ENCODE peak calls at places on chromosomes 6 and 20, in five cellular contexts. G is K562, R is HCT116, F is H1, J is GM12878. M is an unnamed sample.

GRCh38 chr6:32484614-32484998 is 44.9 kb downstream of the HLA-DRA start:
- DNase-seq in G (peak), F (no peak), R (no peak), J (no peak), M (no peak)

GRCh38 chr6:169832247-169832948 is 81.0 kb downstream of the ERMARD start:
- DNase-seq in R (no peak), J (no peak), G (no peak), F (no peak), M (peak)

GRCh38 chr6:12232339-12232738 is 57.8 kb upstream of the EDN1 start:
- DNase-seq in J (peak), G (no peak), F (no peak), R (no peak), M (no peak)

GRCh38 chr6:155418017-155418749 is 37.5 kb downstream of the NOX3 start:
- DNase-seq in R (no peak), G (no peak), J (peak), F (no peak), M (no peak)

GRCh38 chr6:10962673-10963072 is 75.8 kb downstream of the SYCP2L start:
- DNase-seq in F (no peak), J (no peak), G (no peak), R (no peak), M (no peak)

GRCh38 chr6:113690255-113690956 is 166.7 kb upstream of the MARCKS start:
- DNase-seq in J (peak), F (no peak), G (no peak), R (no peak), M (peak)

GRCh38 chr6:11606287-11606686 is 68.7 kb downstream of the TMEM170B start:
- DNase-seq in G (no peak), F (no peak), R (no peak), J (no peak), M (no peak)

GRCh38 chr20:50052952-50053789 is 59.8 kb downstream of the UBE2V1 start:
- DNase-seq in F (no peak), R (no peak), J (no peak), G (no peak), M (no peak)

GRCh38 chr6:104558746-104559145 is 301.0 kb downstream of the HACE1 start:
- DNase-seq in R (no peak), G (no peak), F (no peak), J (no peak), M (no peak)

GRCh38 chr6:162260024-162260423 is 467.5 kb downstream of the PRKN start:
- DNase-seq in F (no peak), G (no peak), J (no peak), R (no peak), M (no peak)

GRCh38 chr20:54433653-54434052 is 41.7 kb upstream of the DOK5 start:
- DNase-seq in F (no peak), G (no peak), J (no peak), R (no peak), M (no peak)

GRCh38 chr20:62723768-62724420 is 15.3 kb downstream of the NTSR1 start:
- DNase-seq in R (no peak), G (no peak), F (no peak), J (no peak), M (no peak)

GRCh38 chr6:167898673-167899311 is 72.1 kb downstream of the AFDN start:
- DNase-seq in G (no peak), F (no peak), R (no peak), J (no peak), M (peak)

GRCh38 chr6:30626484-30627366 is at the start of gene ATAT1:
- DNase-seq in F (peak), G (peak), J (peak), R (peak), M (peak)

GRCh38 chr20:4082406-4083102 is 67.2 kb upstream of the RNF24 start:
- DNase-seq in G (peak), J (peak), F (no peak), R (no peak), M (peak)

GRCh38 chr6:43978473-43979360 is 148.5 kb downstream of the MRPL14 start:
- DNase-seq in G (no peak), F (peak), R (no peak), J (no peak), M (no peak)

GRCh38 chr6:13573669-13574110 is 711 bp upstream of the SIRT5 start:
- DNase-seq in F (no peak), G (peak), J (no peak), R (peak), M (peak)

GRCh38 chr20:45545754-45546453 is 1.3 kb downstream of the EPPIN start:
- DNase-seq in F (peak), J (no peak), R (peak), G (peak), M (peak)

GRCh38 chr20:30168025-30168799 is 1089.3 kb upstream of the DEFB115 start:
- DNase-seq in R (no peak), F (no peak), J (no peak), G (no peak), M (no peak)

GRCh38 chr20:60210779-60211617 is 252.8 kb downstream of the CDH26 start:
- DNase-seq in G (peak), R (peak), F (peak), J (no peak), M (peak)

GRCh38 chr6:137903933-137904821 is 37.1 kb downstream of the TNFAIP3 start:
- DNase-seq in G (peak), J (no peak), F (no peak), R (peak), M (peak)
- TF ChIP-seq SRF in G (peak), J (no peak), F (no peak), R (no peak), M (no peak)

DNA sequence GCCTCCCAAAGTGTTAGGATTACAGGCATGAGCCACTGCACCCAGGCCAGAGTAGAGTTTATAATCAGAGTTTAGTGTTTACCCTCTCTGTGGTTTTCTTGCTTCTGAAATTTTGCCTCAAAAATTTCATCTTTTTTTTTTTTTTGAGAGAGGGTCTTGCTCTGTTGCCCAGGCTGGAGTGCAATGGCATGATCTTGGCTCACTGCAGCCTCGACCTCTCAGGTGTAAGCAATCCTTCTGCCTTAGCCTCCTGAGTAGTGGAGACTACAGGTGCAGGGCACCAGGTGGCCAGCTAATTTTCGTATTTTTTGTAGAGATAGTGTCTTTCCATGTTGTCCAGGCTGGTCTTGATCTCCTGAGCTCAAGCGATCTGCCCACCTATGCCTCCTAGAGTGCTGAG is 28.7 kb downstream of the TPX2 start:
- DNase-seq in F (no peak), R (no peak), G (no peak), J (no peak), M (no peak)
- TF ChIP-seq ATF3 in F (no peak), R (no peak), G (no peak), J (no peak), M (no peak)

GRCh38 chr6:19873031-19873430 is 35.9 kb downstream of the ID4 start:
- DNase-seq in J (no peak), R (no peak), F (no peak), G (no peak), M (peak)

GRCh38 chr6:19866900-19867627 is 29.9 kb downstream of the ID4 start:
- DNase-seq in F (no peak), R (peak), G (no peak), J (no peak), M (peak)

GRCh38 chr6:19869464-19869863 is 32.3 kb downstream of the ID4 start:
- DNase-seq in F (no peak), G (no peak), J (no peak), R (no peak), M (peak)

GRCh38 chr6:19866199-19866872 is 29.2 kb downstream of the ID4 start:
- DNase-seq in R (no peak), F (no peak), G (no peak), J (no peak), M (no peak)

DNA sequence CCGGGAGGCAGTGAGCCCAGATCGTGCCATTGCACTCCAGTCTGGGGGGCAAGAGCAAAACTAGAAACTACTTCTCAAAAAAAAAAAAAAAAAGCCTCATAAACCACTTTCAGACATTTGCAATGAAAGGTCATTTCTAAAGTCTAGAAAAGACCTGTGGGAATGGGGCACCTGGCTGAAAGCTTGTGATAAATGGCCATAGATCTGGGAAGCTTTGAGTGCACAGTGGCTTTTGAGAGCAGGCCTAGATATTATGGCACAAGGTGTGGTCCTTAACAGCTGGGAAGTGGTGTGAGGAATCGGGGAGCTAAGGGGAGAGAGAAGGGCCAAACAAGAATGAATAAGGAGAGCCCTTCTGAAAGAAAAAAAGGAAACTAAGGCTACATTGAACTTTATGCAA is 33.2 kb downstream of the ID4 start:
- DNase-seq in R (no peak), G (no peak), J (no peak), F (no peak), M (no peak)
- H3K9ac ChIP-seq in R (no peak), G (no peak), J (no peak), F (no peak), M (no peak)

DNA sequence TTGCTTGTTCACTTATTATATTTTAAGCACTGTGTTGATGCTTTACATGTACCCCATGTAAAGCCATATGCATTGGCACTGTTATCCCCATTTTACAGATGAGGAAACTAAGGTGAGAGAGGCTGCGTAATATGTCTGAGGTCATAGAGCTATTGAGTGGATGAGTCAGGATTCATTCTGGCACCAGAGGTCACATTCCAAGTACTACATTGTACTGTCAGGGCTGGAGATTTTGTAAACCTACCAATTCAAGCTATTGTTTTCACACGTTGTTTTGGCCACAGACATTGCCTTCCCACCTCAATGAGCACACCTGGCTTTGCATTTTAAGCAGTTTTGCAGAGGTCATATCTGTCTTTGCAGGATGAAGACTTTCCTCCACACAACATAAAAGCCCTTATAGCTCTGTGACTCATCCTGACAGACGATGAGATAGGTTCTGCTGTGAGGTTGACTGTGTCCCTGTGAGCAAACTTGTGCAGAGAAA is 33.2 kb downstream of the ANKS1A start:
- DNase-seq in G (no peak), J (no peak), F (no peak), R (no peak), M (peak)
- TF ChIP-seq SRF in G (no peak), J (no peak), F (no peak), R (no peak), M (no peak)

GRCh38 chr6:88704980-88705379 is 258.4 kb downstream of the RNGTT start:
- DNase-seq in J (no peak), G (peak), F (no peak), R (no peak), M (no peak)

GRCh38 chr6:88705601-88706000 is 257.8 kb downstream of the RNGTT start:
- DNase-seq in G (no peak), F (no peak), R (no peak), J (peak), M (no peak)

GRCh38 chr6:88698661-88699060 is 264.8 kb downstream of the RNGTT start:
- DNase-seq in J (no peak), R (no peak), G (no peak), F (no peak), M (no peak)

GRCh38 chr6:88708197-88708744 is 255.1 kb downstream of the RNGTT start:
- DNase-seq in F (no peak), J (no peak), R (no peak), G (no peak), M (peak)

DNA sequence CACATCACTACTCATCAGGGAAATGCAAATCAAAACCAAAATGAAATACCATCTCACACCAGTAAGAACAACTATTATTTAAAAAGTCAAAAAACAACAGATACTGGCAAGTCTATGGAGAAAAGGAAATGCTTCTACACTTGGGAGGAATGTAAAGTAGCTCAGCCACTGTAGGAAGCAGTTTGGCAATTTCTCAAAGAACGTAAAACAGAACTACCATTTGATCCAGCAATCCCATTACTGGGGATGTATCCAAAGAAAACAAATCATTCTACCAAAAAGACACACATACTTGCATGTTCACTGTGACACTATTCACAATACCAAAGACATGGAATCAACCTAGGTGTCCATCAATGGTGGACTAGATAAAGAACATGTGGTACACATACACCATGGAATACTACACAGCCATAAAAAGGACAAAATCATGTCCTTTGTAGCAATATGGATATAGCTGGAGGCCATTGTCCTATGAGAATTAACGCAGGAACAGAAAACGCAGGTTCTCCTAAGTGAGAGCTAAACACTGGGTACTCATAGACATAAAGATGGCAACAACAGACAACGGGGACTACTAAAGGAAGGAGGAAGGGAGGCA is 260.4 kb downstream of the RNGTT start:
- DNase-seq in J (no peak), F (no peak), G (no peak), R (no peak), M (no peak)
- TF ChIP-seq ATF3 in J (no peak), F (no peak), G (no peak), R (no peak), M (no peak)

GRCh38 chr6:41896280-41896679 is 1.1 kb upstream of the USP49 start:
- DNase-seq in F (no peak), J (no peak), G (no peak), R (no peak), M (no peak)
- H3K9ac ChIP-seq in F (peak), J (peak), G (no peak), R (peak), M (peak)

M was measured in HepG2.